ENCODE peak calls at places on chromosomes 1 and 21, in seven cellular contexts. V is thoracic aorta, G is WERI-Rb-1, Y is colonic mucosa, T is GM20000, C is A549, H is HFFc6. K is an unnamed sample.
A peak's percentile ranks its signal among the peaks of the same experiment; 100 is the strongest.

GRCh38 chr1:17346046-17346789 is 25.8 kb upstream of the PADI6 start:
- DNase-seq in C (no peak), T (no peak), V (no peak), H (no peak), G (no peak), Y (no peak), K (no peak)

GRCh38 chr1:203133969-203134725 is 6.6 kb downstream of the ADORA1 start:
- DNase-seq in G (peak; percentile 74), Y (no peak), H (no peak), C (no peak), V (no peak), T (no peak), K (peak; percentile 30)

GRCh38 chr1:32759997-32760623 is 57.0 kb downstream of the YARS1 start:
- DNase-seq in T (no peak), Y (peak; percentile 95), V (no peak), H (no peak), G (no peak), C (peak; percentile 95), K (no peak)

GRCh38 chr1:117757668-117758067 is 151.8 kb downstream of the TENT5C start:
- DNase-seq in C (no peak), Y (no peak), G (no peak), V (no peak), H (peak; percentile 78), T (no peak), K (no peak)

GRCh38 chr1:96559707-96560588 is 161.6 kb upstream of the PTBP2 start:
- DNase-seq in G (no peak), H (peak; percentile 94), V (peak; percentile 48), T (no peak), Y (no peak), C (peak; percentile 5), K (no peak)

GRCh38 chr1:234921266-234922062 is 207.2 kb downstream of the TOMM20 start:
- DNase-seq in H (peak; percentile 84), Y (no peak), V (no peak), C (no peak), T (no peak), G (no peak), K (no peak)

GRCh38 chr1:26472330-26472900 is at the start of gene HMGN2:
- DNase-seq in Y (peak; percentile 96), G (peak; percentile 97), H (peak; percentile 67), T (peak; percentile 89), V (peak; percentile 51), C (peak; percentile 85), K (peak; percentile 95)

GRCh38 chr1:170041423-170042207 is 32.9 kb downstream of the KIFAP3 start:
- DNase-seq in C (no peak), G (no peak), T (no peak), H (no peak), V (no peak), Y (no peak), K (no peak)

GRCh38 chr1:29517251-29518080 is 281.1 kb downstream of the PTPRU start:
- DNase-seq in V (no peak), G (no peak), H (no peak), Y (no peak), T (no peak), C (no peak), K (no peak)

GRCh38 chr1:37519613-37520012 is 5.0 kb upstream of the MEAF6 start:
- DNase-seq in V (no peak), H (no peak), Y (no peak), C (no peak), G (no peak), T (no peak), K (no peak)

GRCh38 chr1:3669421-3669821 is 17.1 kb downstream of the TP73 start:
- DNase-seq in G (no peak), T (no peak), V (no peak), H (no peak), C (no peak), Y (no peak), K (peak; percentile 87)

GRCh38 chr1:48688102-48688760 is 88.5 kb downstream of the BEND5 start:
- DNase-seq in Y (no peak), T (no peak), V (no peak), G (no peak), H (no peak), C (peak; percentile 15), K (no peak)

GRCh38 chr1:119603695-119604094 is 44.4 kb downstream of the ZNF697 start:
- DNase-seq in C (no peak), H (peak; percentile 9), Y (no peak), V (no peak), T (no peak), G (no peak), K (no peak)

GRCh38 chr1:31811605-31812004 is 4.2 kb downstream of the SPOCD1 start:
- DNase-seq in G (no peak), C (peak; percentile 27), V (no peak), H (peak; percentile 53), T (no peak), Y (no peak), K (no peak)

GRCh38 chr1:99086057-99086456 is 81.4 kb upstream of the PLPPR5 start:
- DNase-seq in Y (no peak), C (no peak), T (no peak), G (no peak), H (no peak), V (no peak), K (no peak)

GRCh38 chr1:112933820-112934561 is 22.0 kb downstream of the SLC16A1 start:
- DNase-seq in V (no peak), G (no peak), Y (no peak), T (no peak), C (no peak), H (no peak), K (no peak)

GRCh38 chr1:220339581-220339980 is 67.3 kb upstream of the RAB3GAP2 start:
- DNase-seq in V (no peak), Y (no peak), H (no peak), G (no peak), T (no peak), C (no peak), K (no peak)

GRCh38 chr1:62038594-62039284 is 155.9 kb upstream of the L1TD1 start:
- DNase-seq in G (peak; percentile 31), V (no peak), T (no peak), Y (no peak), C (peak; percentile 1), H (no peak), K (no peak)
- TF ChIP-seq CTCF in G (peak; percentile 44), V (no peak), T (no peak), Y (no peak), C (no peak), H (peak; percentile 26), K (peak; percentile 31)

GRCh38 chr21:14697769-14698168 is 151.7 kb upstream of the SAMSN1 start:
- DNase-seq in T (no peak), C (no peak), H (no peak), G (no peak), Y (no peak), V (no peak), K (no peak)

GRCh38 chr21:14693997-14694396 is 147.9 kb upstream of the SAMSN1 start:
- DNase-seq in C (no peak), T (no peak), H (no peak), Y (no peak), V (no peak), G (no peak), K (no peak)

GRCh38 chr21:14699433-14700410 is 153.6 kb upstream of the SAMSN1 start:
- DNase-seq in G (no peak), V (no peak), C (peak; percentile 22), H (no peak), T (no peak), Y (no peak), K (no peak)
- TF ChIP-seq CTCF in G (no peak), V (no peak), C (no peak), H (no peak), T (no peak), Y (no peak), K (no peak)

DNA sequence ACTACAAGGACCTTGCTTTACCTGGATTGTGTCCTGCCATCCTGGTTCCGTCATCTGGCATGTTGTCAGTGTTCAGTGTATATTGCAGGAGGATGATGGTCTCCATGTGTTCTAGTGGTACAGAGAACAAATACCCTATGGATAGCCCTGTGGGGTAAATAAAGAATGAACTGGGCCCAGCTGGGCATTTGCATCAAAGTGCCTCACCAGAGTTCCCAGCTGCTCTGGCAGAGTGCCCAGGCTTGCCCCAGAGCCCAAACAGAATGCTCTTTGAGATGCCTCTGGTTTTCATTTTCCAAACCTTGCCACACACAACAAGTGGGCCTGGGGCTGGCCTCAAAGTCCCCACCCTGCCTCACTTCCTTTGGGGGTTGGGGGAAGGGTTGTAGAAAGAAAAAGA is 82.1 kb downstream of the LMO4 start:
- DNase-seq in Y (peak; percentile 24), G (no peak), C (no peak), T (no peak), V (no peak), H (no peak), K (no peak)
- TF ChIP-seq CTCF in Y (no peak), G (no peak), C (no peak), T (no peak), V (no peak), H (no peak), K (no peak)

DNA sequence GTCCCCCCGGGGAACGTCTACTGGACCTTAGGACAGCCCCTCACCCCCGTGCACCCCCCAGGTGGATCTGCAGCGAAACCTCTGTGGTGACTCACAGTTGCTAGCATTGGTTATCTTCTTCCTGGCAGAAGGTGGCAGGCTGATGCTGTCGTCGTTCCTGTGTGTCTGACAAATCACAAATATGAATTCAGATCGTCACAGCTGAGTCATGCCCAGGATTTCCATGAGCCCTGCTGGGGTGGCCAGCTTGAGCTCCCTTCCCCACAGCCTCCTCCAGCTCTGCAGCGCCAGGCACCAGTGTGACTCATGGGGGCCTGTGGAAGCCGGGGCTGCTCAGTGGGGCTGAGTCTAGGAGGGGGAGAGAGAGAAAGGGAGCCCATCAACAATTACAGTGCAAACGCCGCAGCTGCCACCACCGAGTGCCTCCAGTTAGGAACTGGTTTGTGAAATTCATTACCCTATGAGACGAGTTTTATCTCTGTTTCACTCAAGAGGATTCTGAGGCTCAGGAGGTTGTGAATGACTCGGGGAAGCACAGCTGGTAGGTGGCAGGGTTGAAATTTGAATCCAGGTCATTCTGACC is 197.9 kb downstream of the DYRK1A start:
- DNase-seq in H (peak; percentile 99), C (peak; percentile 96), V (peak; percentile 92), G (peak; percentile 76), Y (peak; percentile 76), T (peak; percentile 56), K (no peak)
- TF ChIP-seq CTCF in H (peak; percentile 6), C (peak; percentile 27), V (no peak), G (peak; percentile 27), Y (no peak), T (no peak), K (peak; percentile 62)

DNA sequence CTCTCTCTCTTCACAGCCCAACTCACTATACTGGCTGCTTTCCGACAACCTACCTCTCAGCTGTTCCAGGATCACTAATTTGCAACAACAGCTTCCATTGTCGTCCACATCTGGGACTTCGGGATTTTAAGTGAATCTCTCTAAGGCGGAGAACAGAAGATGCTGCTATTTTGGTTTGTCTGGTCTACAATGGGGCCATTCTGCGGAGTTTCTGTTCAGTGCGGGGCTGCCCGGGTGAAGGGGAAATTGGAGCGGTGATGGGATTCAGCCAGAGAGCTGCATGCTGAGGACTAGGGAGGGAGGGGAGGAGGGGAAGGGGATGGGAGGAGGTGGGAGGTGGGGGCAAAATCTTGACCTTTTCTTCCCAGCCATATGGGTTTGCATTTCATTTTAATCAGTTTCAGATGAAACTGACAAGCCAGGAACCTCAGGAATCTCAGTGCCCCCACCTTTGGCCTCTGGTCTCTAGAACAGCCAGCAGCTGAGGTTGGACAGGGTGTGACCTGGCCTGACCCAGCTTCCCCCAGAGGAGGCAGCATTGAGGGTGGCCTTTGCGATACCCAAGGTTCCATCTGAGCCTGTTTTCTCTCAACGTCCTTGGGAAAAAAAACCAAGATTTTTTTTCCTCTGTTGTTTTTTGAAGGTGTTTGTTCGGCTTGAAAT is 6.9 kb upstream of the SRP9 start:
- DNase-seq in V (no peak), Y (no peak), H (no peak), C (no peak), G (no peak), T (no peak), K (no peak)
- TF ChIP-seq CTCF in V (no peak), Y (no peak), H (no peak), C (no peak), G (no peak), T (no peak), K (no peak)